ENCODE peak calls at places on chromosomes 16 and 17, in eight cellular contexts. K, S, I, J, G, U, O and Z are unnamed samples.

GRCh38 chr17:78476973-78477372 is 98.5 kb downstream of the PGS1 start:
- DNase-seq in I (no peak), G (peak; percentile 30), U (no peak), K (no peak), O (no peak), J (no peak), S (no peak), Z (no peak)

GRCh38 chr16:54425681-54426549 is 139.3 kb upstream of the IRX3 start:
- DNase-seq in U (no peak), S (no peak), O (no peak), G (no peak), I (no peak), K (no peak), J (no peak), Z (no peak)

GRCh38 chr17:74646231-74646630 is 22.7 kb upstream of the CD300E start:
- DNase-seq in S (no peak), O (no peak), J (no peak), U (no peak), K (no peak), I (no peak), G (peak; percentile 61), Z (no peak)

GRCh38 chr17:78075545-78075944 is 53.0 kb downstream of the TMC6 start:
- DNase-seq in G (no peak), U (no peak), I (no peak), S (no peak), J (no peak), O (no peak), K (no peak), Z (no peak)

GRCh38 chr16:67661101-67661661 is 421 bp downstream of the PARD6A start:
- DNase-seq in G (peak; percentile 45), S (no peak), J (no peak), O (peak; percentile 90), U (no peak), K (peak; percentile 79), I (peak; percentile 22), Z (no peak)

GRCh38 chr17:74335529-74336062 is 9.6 kb downstream of the KIF19 start:
- DNase-seq in S (no peak), O (no peak), K (no peak), J (no peak), G (no peak), U (no peak), I (no peak), Z (no peak)

GRCh38 chr17:72502111-72502939 is 381.5 kb downstream of the SOX9 start:
- DNase-seq in I (no peak), J (no peak), U (no peak), G (no peak), K (no peak), O (peak; percentile 7), S (no peak), Z (no peak)

GRCh38 chr16:3292604-3293003 is 9.3 kb downstream of the ZNF263 start:
- DNase-seq in G (peak; percentile 20), S (no peak), K (no peak), O (no peak), I (no peak), U (no peak), J (no peak), Z (no peak)

GRCh38 chr16:78122774-78123315 is 23.4 kb downstream of the WWOX start:
- DNase-seq in K (no peak), U (peak; percentile 56), O (peak; percentile 32), G (peak; percentile 72), J (no peak), I (no peak), S (peak; percentile 30), Z (peak; percentile 69)

GRCh38 chr17:77011173-77012011 is 129.4 kb upstream of the SEC14L1 start:
- DNase-seq in G (peak; percentile 83), S (peak; percentile 42), U (peak; percentile 75), J (no peak), K (peak; percentile 62), I (no peak), O (peak; percentile 61), Z (no peak)

GRCh38 chr16:70708381-70709253 is 22.8 kb upstream of the MTSS2 start:
- DNase-seq in K (no peak), J (no peak), S (no peak), I (no peak), G (no peak), O (peak; percentile 45), U (no peak), Z (no peak)

GRCh38 chr17:51670899-51671298 is 410.6 kb downstream of the UTP18 start:
- DNase-seq in K (no peak), I (no peak), J (no peak), O (no peak), S (no peak), U (no peak), G (no peak), Z (no peak)

GRCh38 chr16:79411357-79411756 is 189.2 kb downstream of the MAF start:
- DNase-seq in S (no peak), K (no peak), J (no peak), I (no peak), G (no peak), O (no peak), U (no peak), Z (no peak)

GRCh38 chr16:72537684-72538083 is 365.7 kb upstream of the PMFBP1 start:
- DNase-seq in K (no peak), J (no peak), I (no peak), U (no peak), S (no peak), O (no peak), G (peak; percentile 37), Z (no peak)

GRCh38 chr17:77322534-77323412 is 182.0 kb downstream of the SEC14L1 start:
- DNase-seq in J (peak; percentile 90), I (peak; percentile 88), U (peak; percentile 71), S (no peak), G (peak; percentile 99), O (peak; percentile 23), K (peak; percentile 70), Z (peak; percentile 97)

GRCh38 chr17:83183951-83184506 is 104.6 kb downstream of the METRNL start:
- DNase-seq in K (no peak), S (peak; percentile 1), G (no peak), J (no peak), I (peak; percentile 18), O (no peak), U (no peak), Z (peak; percentile 66)

GRCh38 chr17:83186751-83187421 is 107.5 kb downstream of the METRNL start:
- DNase-seq in S (peak; percentile 2), O (no peak), U (no peak), G (no peak), I (no peak), J (no peak), K (peak; percentile 20), Z (peak; percentile 4)

GRCh38 chr17:83185023-83186002 is 105.9 kb downstream of the METRNL start:
- DNase-seq in S (no peak), G (no peak), O (no peak), I (no peak), K (peak; percentile 13), U (peak; percentile 8), J (no peak), Z (no peak)

GRCh38 chr17:83187782-83188311 is 108.4 kb downstream of the METRNL start:
- DNase-seq in K (peak; percentile 8), S (no peak), O (no peak), G (no peak), J (no peak), U (no peak), I (no peak), Z (peak; percentile 12)

GRCh38 chr17:83186226-83186625 is 106.8 kb downstream of the METRNL start:
- DNase-seq in S (peak; percentile 7), O (peak; percentile 32), J (no peak), I (no peak), G (no peak), K (peak; percentile 51), U (no peak), Z (peak; percentile 54)
- H3K9me3 ChIP-seq in S (no peaks in the 10 kb centered on the region), O (no peaks in the 10 kb centered on the region), J (no peaks in the 10 kb centered on the region), I (peaks cover 8% of the 10 kb centered on the region), G (no peaks in the 10 kb centered on the region), K (no peaks in the 10 kb centered on the region), U (no peaks in the 10 kb centered on the region), Z (no peaks in the 10 kb centered on the region)

DNA sequence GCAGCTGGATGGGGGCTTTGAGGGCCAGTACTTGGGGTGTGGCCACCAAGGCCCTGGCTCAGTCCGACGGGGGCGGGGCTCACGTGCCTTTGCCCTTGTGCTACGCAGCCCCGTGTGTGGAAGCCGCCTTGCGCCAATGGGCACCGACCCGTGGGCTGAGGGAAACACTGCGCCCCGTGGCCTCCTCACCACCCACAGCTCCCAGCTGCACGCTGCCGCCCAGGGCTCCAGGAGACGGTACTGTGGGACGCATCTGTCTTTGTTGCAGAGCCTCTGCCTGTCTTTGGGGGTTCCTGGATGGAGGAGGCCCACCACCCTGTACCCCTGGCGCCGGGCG is 7.6 kb downstream of the CDH15 start:
- DNase-seq in O (no peak), U (no peak), I (no peak), S (no peak), J (no peak), G (no peak), K (no peak), Z (no peak)
- H3K4me1 ChIP-seq in O (peaks cover under 1% of the 10 kb centered on the region), U (no peaks in the 10 kb centered on the region), I (no peaks in the 10 kb centered on the region), S (no peaks in the 10 kb centered on the region), J (no peaks in the 10 kb centered on the region), G (no peaks in the 10 kb centered on the region), K (no peaks in the 10 kb centered on the region), Z (no peaks in the 10 kb centered on the region)

GRCh38 chr17:32426894-32427293 is 17.4 kb upstream of the PSMD11 start:
- DNase-seq in I (no peak), K (no peak), G (no peak), J (no peak), S (no peak), O (no peak), U (no peak), Z (no peak)
- H3K9me3 ChIP-seq in I (no peaks in the 10 kb centered on the region), K (peaks cover 10% of the 10 kb centered on the region), G (no peaks in the 10 kb centered on the region), J (no peaks in the 10 kb centered on the region), S (peaks cover 12% of the 10 kb centered on the region), O (no peaks in the 10 kb centered on the region), U (no peaks in the 10 kb centered on the region), Z (no peaks in the 10 kb centered on the region)

DNA sequence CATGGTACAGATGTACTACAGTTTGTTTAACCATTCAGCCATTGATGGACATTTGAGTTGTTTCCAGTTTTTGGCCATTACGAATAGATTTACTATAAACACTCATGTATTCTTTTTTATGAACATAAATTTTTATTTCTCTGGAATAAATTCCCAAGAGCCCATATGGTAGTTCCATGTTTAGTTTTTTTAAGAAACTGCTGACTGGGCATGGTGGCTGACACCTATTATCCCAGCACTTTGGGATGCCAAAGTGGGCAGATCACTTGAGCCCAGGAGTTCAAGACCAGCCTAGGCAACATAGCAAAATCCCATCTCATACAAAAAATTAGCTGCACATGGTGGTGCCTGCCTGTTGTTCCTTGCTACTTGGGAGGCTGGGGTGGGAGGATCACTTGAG is 30.3 kb downstream of the PRAC1 start:
- DNase-seq in J (no peak), S (no peak), O (no peak), K (no peak), U (no peak), G (no peak), I (no peak), Z (no peak)
- H3K4me1 ChIP-seq in J (no peaks in the 10 kb centered on the region), S (no peaks in the 10 kb centered on the region), O (no peaks in the 10 kb centered on the region), K (no peaks in the 10 kb centered on the region), U (no peaks in the 10 kb centered on the region), G (no peaks in the 10 kb centered on the region), I (no peaks in the 10 kb centered on the region), Z (no peaks in the 10 kb centered on the region)

DNA sequence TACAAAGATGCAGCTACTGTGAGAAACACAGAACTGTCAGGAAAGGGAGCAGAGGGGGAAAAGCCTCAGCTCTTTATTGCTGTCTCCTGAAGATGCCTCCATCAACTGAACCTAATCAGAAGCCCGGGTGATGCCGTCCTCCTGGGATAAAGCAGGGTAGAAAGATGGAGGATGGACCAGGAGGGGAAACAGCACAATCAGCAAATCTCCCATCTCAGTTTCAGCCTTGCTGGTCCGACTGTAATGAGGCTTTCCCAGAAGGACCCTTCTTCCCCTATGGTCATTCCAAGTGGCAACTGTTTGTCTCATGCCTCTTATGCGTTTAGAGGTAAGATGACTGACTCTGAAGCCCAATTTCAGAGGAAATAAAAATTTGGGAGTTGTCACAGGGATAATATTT is 24.3 kb downstream of the ZFP1 start:
- DNase-seq in G (no peak), U (no peak), J (no peak), S (no peak), I (no peak), O (no peak), K (no peak), Z (no peak)
- H3K9me3 ChIP-seq in G (peaks cover 32% of the 10 kb centered on the region), U (no peaks in the 10 kb centered on the region), J (peaks cover 66% of the 10 kb centered on the region), S (peaks cover 51% of the 10 kb centered on the region), I (peaks cover 97% of the 10 kb centered on the region), O (peaks cover 33% of the 10 kb centered on the region), K (peaks cover 56% of the 10 kb centered on the region), Z (peaks cover 53% of the 10 kb centered on the region)